ENCODE peak calls at places on chromosomes 12 and 14, in four cellular contexts. C is heart left ventricle; E is heart right ventricle; D is CD8-positive, alpha-beta memory T cell. A is an unnamed sample. For H3K4me1 and H3K9me3, the result is how much of the 10 kb centered on the place peaks cover.

GRCh38 chr12:132156145-132156709 is 12.0 kb downstream of the NOC4L start:
- DNase-seq in E (no peak), D (no peak), C (no peak), A (no peak)

GRCh38 chr12:104720346-104721064 is 237.6 kb downstream of the SLC41A2 start:
- DNase-seq in E (no peak), C (peak), D (peak), A (no peak)

GRCh38 chr12:70007687-70008086 is 182.7 kb downstream of the MYRFL start:
- DNase-seq in C (no peak), E (no peak), D (no peak), A (no peak)

GRCh38 chr12:114396869-114397719 is 8.8 kb downstream of the TBX5 start:
- DNase-seq in C (no peak), E (no peak), D (no peak), A (no peak)

GRCh38 chr12:105091495-105092206 is 7.4 kb upstream of the ALDH1L2 start:
- DNase-seq in E (no peak), D (no peak), C (no peak), A (no peak)

GRCh38 chr14:77018785-77019184 is 9.7 kb downstream of the IRF2BPL start:
- DNase-seq in E (no peak), D (no peak), C (no peak), A (no peak)

GRCh38 chr12:9909724-9910123 is 22.4 kb downstream of the CLEC2A start:
- DNase-seq in E (no peak), C (no peak), D (no peak), A (no peak)

GRCh38 chr12:121026274-121027045 is 10.2 kb upstream of the C12orf43 start:
- DNase-seq in D (no peak), E (no peak), C (no peak), A (no peak)

GRCh38 chr12:122203301-122203967 is at the start of gene B3GNT4:
- DNase-seq in C (peak), D (peak), E (peak), A (peak)

GRCh38 chr12:78797201-78797931 is 67.2 kb upstream of the SYT1 start:
- DNase-seq in D (no peak), C (no peak), E (no peak), A (no peak)

GRCh38 chr12:132814232-132814631 is 14.4 kb downstream of the GOLGA3 start:
- DNase-seq in D (no peak), C (no peak), E (no peak), A (no peak)

GRCh38 chr12:52010152-52010622 is 3.4 kb downstream of the TAMALIN start:
- DNase-seq in C (peak), D (no peak), E (peak), A (peak)

GRCh38 chr14:58808828-58809227 is 171.1 kb downstream of the DACT1 start:
- DNase-seq in E (no peak), C (no peak), D (no peak), A (no peak)

GRCh38 chr12:119994892-119995658 is 6.0 kb downstream of the BICDL1 start:
- DNase-seq in C (no peak), E (no peak), D (no peak), A (no peak)

GRCh38 chr14:73802431-73803188 is 49.0 kb upstream of the PTGR2 start:
- DNase-seq in E (no peak), C (no peak), D (no peak), A (peak)

GRCh38 chr12:47022296-47022695 is 57.1 kb upstream of the PCED1B start:
- DNase-seq in D (no peak), C (no peak), E (no peak), A (no peak)

GRCh38 chr14:23237772-23238594 is at the start of gene RNF212B:
- DNase-seq in C (peak), E (peak), D (peak), A (peak)

GRCh38 chr12:82959821-82960220 is 273.1 kb downstream of the TMTC2 start:
- DNase-seq in E (no peak), D (no peak), C (no peak), A (no peak)

GRCh38 chr12:54988402-54989054 is 4.0 kb upstream of the TESPA1 start:
- DNase-seq in D (no peak), C (peak), E (peak), A (peak)

GRCh38 chr12:101764393-101764792 is 25.1 kb upstream of the SYCP3 start:
- DNase-seq in C (no peak), E (no peak), D (no peak), A (no peak)

GRCh38 chr14:102187044-102187443 is 47.3 kb downstream of the WDR20 start:
- DNase-seq in E (no peak), C (no peak), D (no peak), A (no peak)

DNA sequence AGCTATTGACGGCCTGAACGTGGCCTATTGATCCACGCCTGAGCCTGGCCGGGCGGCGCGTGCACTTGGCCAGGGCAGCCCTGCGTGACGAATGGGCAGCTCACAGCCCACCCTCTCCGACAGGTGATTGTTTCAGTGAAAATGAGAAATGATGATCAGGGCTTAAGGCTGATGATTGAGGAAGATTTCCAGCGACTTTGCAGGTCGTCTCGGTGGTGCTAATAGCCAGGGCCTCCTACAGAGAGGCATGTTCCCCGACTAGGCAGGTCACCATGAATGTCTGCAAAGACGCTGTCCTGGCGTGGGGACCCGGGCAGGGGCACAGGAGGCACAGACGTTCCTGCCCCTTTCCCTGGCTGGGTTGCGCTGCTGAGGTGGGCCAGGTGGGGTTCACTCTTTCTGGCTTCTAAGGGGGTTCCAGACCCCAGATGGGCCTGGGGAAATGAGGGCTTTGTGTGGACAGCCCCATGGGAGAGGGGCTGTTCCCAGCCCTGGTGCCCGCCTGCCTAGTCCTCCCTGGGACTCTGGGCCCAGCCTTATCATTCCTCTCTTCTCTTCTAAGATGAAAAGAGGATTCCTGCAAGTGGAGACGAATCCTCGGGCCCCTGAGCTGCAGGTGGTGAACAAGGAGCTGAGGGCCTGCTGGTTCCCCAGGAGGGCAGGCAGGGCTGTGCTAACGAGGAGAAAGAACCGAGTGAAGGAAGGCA is 157.4 kb downstream of the KIF26A start:
- DNase-seq in E (peak), C (peak), D (no peak), A (no peak)
- H3K27ac ChIP-seq in E (no peak), C (no peak), D (no peak), A (no peak)

DNA sequence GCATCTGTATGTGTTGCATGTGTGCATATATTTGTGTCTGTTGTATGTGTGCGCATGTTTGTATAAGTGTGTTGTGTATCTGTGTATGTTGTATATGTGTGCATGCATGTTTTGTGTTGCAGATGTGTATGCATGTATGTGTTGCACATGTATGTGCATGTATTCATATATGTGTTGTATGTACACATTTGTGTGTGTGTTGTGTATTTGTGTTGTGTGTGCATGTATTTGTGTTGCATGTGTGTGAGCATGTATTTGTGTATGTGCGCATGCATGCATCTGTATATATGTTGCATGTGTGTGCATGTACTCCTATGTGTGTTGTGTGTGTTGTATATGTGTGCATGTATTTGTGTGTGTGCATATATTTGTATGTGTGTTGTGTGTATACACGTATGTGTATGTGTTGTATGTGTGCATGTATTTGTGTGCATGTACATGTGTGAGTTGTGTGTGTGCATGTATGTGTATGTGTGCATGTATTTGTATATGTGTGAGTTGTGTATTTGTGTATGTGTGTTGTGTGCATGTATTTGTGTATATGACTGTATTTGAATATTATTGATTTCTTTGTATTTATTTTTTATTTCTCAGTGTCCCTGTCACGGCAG is 16.8 kb downstream of the SLC8B1 start:
- DNase-seq in D (no peak), C (no peak), E (no peak), A (no peak)
- H3K4me1 ChIP-seq in D (under half), C (under half), E (under half), A (under half)

GRCh38 chr14:87229131-87229530 is 763.9 kb downstream of the GALC start:
- DNase-seq in D (no peak), C (no peak), E (no peak), A (no peak)
- H3K9me3 ChIP-seq in D (under half), C (under half), E (under half), A (under half)

GRCh38 chr14:70646705-70647104 is 5.0 kb downstream of the TTC9 start:
- DNase-seq in C (no peak), E (no peak), D (no peak), A (no peak)
- H3K27ac ChIP-seq in C (no peak), E (no peak), D (no peak), A (no peak)

DNA sequence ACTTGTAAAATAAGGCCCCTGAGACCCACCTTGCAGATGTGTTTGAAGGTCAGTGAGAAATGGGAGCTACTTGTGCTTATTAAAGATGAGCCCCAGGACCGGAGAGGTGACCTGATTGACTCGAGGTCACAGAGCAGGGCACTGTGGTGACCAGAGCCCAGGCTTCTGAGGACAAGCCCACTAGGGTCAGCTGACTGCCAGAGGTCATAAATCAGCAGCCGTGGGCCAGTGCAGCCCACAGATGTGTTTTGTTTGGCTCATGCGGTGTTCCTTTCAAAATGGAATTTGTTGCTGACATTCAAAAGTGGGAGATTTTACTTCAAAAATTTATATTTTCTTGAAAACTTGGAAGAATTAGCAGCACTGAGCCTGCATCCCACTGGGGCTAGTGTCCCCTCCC is 24.5 kb downstream of the JDP2 start:
- DNase-seq in E (peak), C (peak), D (no peak), A (peak)
- H3K4me1 ChIP-seq in E (half or more), C (half or more), D (under half), A (half or more)

DNA sequence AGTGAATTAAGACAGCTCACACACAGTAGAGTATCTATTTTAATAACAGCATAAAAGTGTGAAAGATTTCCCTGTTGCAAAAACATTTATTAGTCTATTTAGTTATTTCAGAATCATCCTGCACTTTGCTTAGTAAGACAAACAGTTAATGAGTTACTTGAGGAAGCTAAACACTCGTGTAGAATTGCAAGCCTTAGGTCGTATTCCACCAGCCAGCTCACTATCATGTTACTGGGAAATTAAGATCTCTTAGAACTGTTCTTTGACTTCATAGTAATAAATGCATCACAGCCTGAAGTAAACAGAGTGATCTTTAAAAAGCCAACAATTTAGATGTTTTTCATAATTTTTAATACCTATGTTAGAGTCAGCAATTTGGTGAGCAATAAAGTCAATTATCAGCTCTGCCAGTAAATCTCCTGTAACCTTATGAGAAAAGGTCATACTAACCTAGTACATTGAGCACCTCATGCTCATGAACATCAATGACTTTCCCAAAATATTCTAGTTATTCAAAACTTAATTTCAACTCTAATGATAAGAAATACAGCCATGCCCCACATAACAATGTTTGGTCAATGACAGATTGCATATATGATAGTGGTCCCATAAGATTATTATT is 26.7 kb upstream of the ETNK1 start:
- DNase-seq in E (no peak), C (no peak), D (no peak), A (no peak)
- H3K9me3 ChIP-seq in E (under half), C (under half), D (under half), A (under half)

DNA sequence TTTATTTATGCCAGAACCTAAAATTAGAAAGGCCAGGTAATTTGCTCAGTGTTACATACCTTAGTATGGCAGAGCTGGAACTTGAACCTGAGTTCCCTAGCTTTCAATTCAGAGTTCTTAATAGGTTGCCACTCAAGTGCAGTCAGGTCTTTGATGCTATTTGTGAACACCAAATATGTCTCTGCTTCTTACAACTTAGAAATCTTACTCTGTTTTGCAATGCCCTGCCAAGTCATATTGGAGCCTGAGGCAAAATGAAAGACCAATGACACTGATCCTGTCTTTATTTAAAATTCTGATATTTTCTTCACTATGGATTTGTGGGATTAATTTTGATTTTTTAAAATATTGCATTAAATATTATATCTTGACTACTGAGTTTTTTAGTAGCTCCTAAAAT is 340.7 kb downstream of the RAD51B start:
- DNase-seq in E (no peak), C (no peak), D (no peak), A (no peak)
- H3K27ac ChIP-seq in E (no peak), C (no peak), D (no peak), A (no peak)

GRCh38 chr14:69683971-69684370 is 72.6 kb downstream of the SUSD6 start:
- DNase-seq in E (no peak), C (no peak), D (no peak), A (no peak)
- H3K4me1 ChIP-seq in E (half or more), C (half or more), D (half or more), A (under half)

GRCh38 chr12:126144603-126145002 is 1079.4 kb downstream of the AACS start:
- DNase-seq in E (no peak), D (no peak), C (no peak), A (no peak)
- H3K9me3 ChIP-seq in E (under half), D (under half), C (under half), A (under half)